ENCODE peak calls at places on chromosomes 4 and X, in eight cellular contexts. G is IMR-90, T is small intestine, V is coronary artery, H is esophagus muscularis mucosa, K is dorsolateral prefrontal cortex, L is uterus, U is lower lobe of right lung. J is an unnamed sample.

GRCh38 chr4:84501721-84502267 is 2.7 kb upstream of the NKX6-1 start:
- DNase-seq in V (no peak), U (no peak), L (no peak), H (no peak), T (no peak), K (no peak), G (no peak), J (no peak)

GRCh38 chr4:75251547-75251946 is 262.7 kb downstream of the RCHY1 start:
- DNase-seq in V (no peak), U (no peak), G (no peak), H (no peak), T (no peak), K (no peak), L (no peak), J (no peak)

GRCh38 chr4:10803944-10804343 is 119.4 kb upstream of the CLNK start:
- DNase-seq in H (no peak), U (no peak), L (no peak), G (no peak), V (no peak), K (no peak), T (peak), J (no peak)

GRCh38 chr4:106255195-106255594 is 60.8 kb downstream of the TBCK start:
- DNase-seq in V (no peak), L (no peak), K (no peak), H (no peak), G (no peak), U (no peak), T (no peak), J (no peak)

GRCh38 chr4:77177196-77177595 is 20.2 kb downstream of the CCNG2 start:
- DNase-seq in G (no peak), L (no peak), T (no peak), K (no peak), U (no peak), V (no peak), H (no peak), J (no peak)

GRCh38 chr4:30744386-30744785 is 24.2 kb downstream of the PCDH7 start:
- DNase-seq in U (no peak), G (no peak), T (no peak), H (no peak), L (no peak), V (no peak), K (no peak), J (no peak)

GRCh38 chr4:48141048-48141447 is 7.0 kb upstream of the TXK start:
- DNase-seq in H (no peak), K (no peak), V (no peak), L (no peak), G (peak), U (no peak), T (peak), J (no peak)

GRCh38 chrX:111375747-111376146 is 36.2 kb downstream of the DCX start:
- DNase-seq in G (no peak), H (no peak), T (no peak), U (no peak), L (no peak), K (no peak), V (no peak), J (no peak)

GRCh38 chrX:131288738-131289511 is at the start of gene IGSF1:
- DNase-seq in U (no peak), T (no peak), H (no peak), G (no peak), L (peak), K (peak), V (no peak), J (no peak)

GRCh38 chr4:80042821-80043220 is 30.2 kb downstream of the ANTXR2 start:
- DNase-seq in T (no peak), V (no peak), L (no peak), G (no peak), U (no peak), H (no peak), K (no peak), J (no peak)

GRCh38 chr4:182089326-182089725 is 153.9 kb upstream of the TENM3 start:
- DNase-seq in H (no peak), G (no peak), U (no peak), K (no peak), T (peak), L (no peak), V (no peak), J (no peak)

GRCh38 chrX:30653415-30654131 is at the start of gene GK:
- DNase-seq in K (peak), G (peak), L (no peak), H (no peak), V (peak), T (peak), U (peak), J (no peak)

GRCh38 chrX:115562492-115562872 is 1.5 kb downstream of the PLS3 start:
- DNase-seq in V (no peak), L (no peak), G (peak), K (no peak), H (no peak), T (no peak), U (no peak), J (no peak)

GRCh38 chrX:9456250-9457074 is 8.4 kb upstream of the TBL1X start:
- DNase-seq in V (no peak), G (no peak), H (no peak), U (no peak), L (no peak), K (no peak), T (no peak), J (no peak)

GRCh38 chr4:48905363-48906015 is 1.1 kb downstream of the OCIAD2 start:
- DNase-seq in H (no peak), G (peak), U (no peak), T (peak), L (no peak), V (no peak), K (no peak), J (no peak)

GRCh38 chr4:54228064-54228527 is 997 bp upstream of the PDGFRA start:
- DNase-seq in H (peak), L (peak), V (peak), K (peak), U (peak), T (no peak), G (peak), J (peak)

GRCh38 chr4:121072836-121073362 is 564 bp upstream of the NDNF start:
- DNase-seq in H (no peak), T (no peak), V (no peak), G (no peak), U (peak), L (no peak), K (no peak), J (no peak)

GRCh38 chrX:54358424-54359211 is 772 bp upstream of the WNK3 start:
- DNase-seq in L (peak), G (peak), U (peak), V (peak), H (no peak), T (no peak), K (peak), J (no peak)

GRCh38 chrX:1099146-1099770 is 113.2 kb downstream of the CRLF2 start:
- DNase-seq in G (no peak), V (peak), K (no peak), L (no peak), H (no peak), U (no peak), T (no peak), J (no peak)

GRCh38 chr4:142098380-142098779 is 462.0 kb downstream of the IL15 start:
- DNase-seq in T (no peak), U (no peak), L (no peak), H (no peak), G (no peak), K (no peak), V (no peak), J (no peak)

GRCh38 chr4:147991543-147992295 is 259.8 kb downstream of the ARHGAP10 start:
- DNase-seq in U (no peak), H (no peak), K (no peak), V (no peak), T (no peak), L (no peak), G (no peak), J (no peak)

GRCh38 chr4:126182801-126183200 is 868.0 kb downstream of the FAT4 start:
- DNase-seq in L (no peak), H (no peak), T (no peak), G (peak), U (no peak), K (no peak), V (no peak), J (no peak)

GRCh38 chrX:20026278-20026677 is 35.4 kb upstream of the BCLAF3 start:
- DNase-seq in U (no peak), L (no peak), K (no peak), T (no peak), V (no peak), G (peak), H (no peak), J (no peak)

GRCh38 chrX:71532078-71532752 is 689 bp upstream of the OGT start:
- DNase-seq in L (peak), G (peak), U (no peak), V (no peak), K (no peak), T (peak), H (no peak), J (no peak)

GRCh38 chr4:128709268-128709667 is 100.2 kb upstream of the JADE1 start:
- DNase-seq in K (no peak), T (no peak), U (no peak), V (no peak), G (no peak), L (no peak), H (no peak), J (no peak)

GRCh38 chrX:72027024-72027913 is 104.4 kb downstream of the RTL5 start:
- DNase-seq in G (no peak), T (no peak), V (peak), H (no peak), L (no peak), K (no peak), U (no peak), J (no peak)

GRCh38 chrX:129510331-129510730 is 13.0 kb downstream of the SMARCA1 start:
- DNase-seq in H (no peak), G (no peak), L (no peak), U (no peak), T (no peak), V (no peak), K (no peak), J (no peak)

GRCh38 chr4:99821918-99822503 is 5.4 kb downstream of the DAPP1 start:
- DNase-seq in U (no peak), H (no peak), T (no peak), K (no peak), G (no peak), V (no peak), L (no peak), J (no peak)

GRCh38 chrX:113947548-113947947 is 636.3 kb upstream of the HTR2C start:
- DNase-seq in H (no peak), K (no peak), T (no peak), G (no peak), L (no peak), U (no peak), V (no peak), J (no peak)

GRCh38 chr4:139704915-139705485 is 39.4 kb downstream of the MGST2 start:
- DNase-seq in U (no peak), G (peak), L (no peak), H (no peak), K (no peak), V (no peak), T (peak), J (no peak)

GRCh38 chrX:47614618-47615017 is 5.0 kb downstream of the SYN1 start:
- DNase-seq in G (no peak), T (no peak), K (no peak), V (no peak), U (no peak), H (no peak), L (no peak), J (no peak)

GRCh38 chrX:140354431-140355120 is 150.3 kb downstream of the SOX3 start:
- DNase-seq in U (no peak), T (no peak), K (no peak), V (no peak), H (no peak), L (no peak), G (no peak), J (no peak)

GRCh38 chr4:1992468-1993168 is 16.2 kb downstream of the NELFA start:
- DNase-seq in U (no peak), G (no peak), K (no peak), H (no peak), L (no peak), V (peak), T (no peak), J (no peak)

GRCh38 chr4:184284336-184284690 is 66.6 kb upstream of the ENPP6 start:
- DNase-seq in K (no peak), L (no peak), T (no peak), H (peak), U (no peak), G (no peak), V (no peak), J (no peak)
- H3K4me3 ChIP-seq in K (peak), L (no peak), T (no peak), H (peak), U (peak), G (no peak), V (no peak), J (no peak)

DNA sequence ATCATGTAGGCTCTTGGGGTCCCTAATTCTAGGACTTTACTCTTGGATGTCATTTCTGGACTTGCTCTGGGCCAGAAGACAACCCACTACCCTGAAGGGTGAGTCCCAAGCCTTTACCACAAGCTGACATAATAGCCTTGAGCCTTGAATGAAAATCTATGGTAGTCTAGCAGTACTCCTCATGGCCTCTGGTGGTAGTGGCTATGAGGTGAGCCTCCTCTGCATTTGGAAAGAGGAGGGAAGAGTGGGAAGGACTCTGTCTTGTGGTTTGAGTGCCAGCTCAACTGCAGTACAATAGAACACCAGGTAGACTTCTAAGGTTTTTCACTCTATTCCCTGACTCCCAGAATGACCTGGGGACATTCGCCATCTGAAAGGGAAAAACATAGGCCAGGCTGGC is 96.5 kb downstream of the DCAF12L1 start:
- DNase-seq in U (no peak), H (no peak), K (no peak), G (no peak), L (no peak), T (no peak), V (no peak), J (no peak)
- H3K27ac ChIP-seq in U (no peak), H (no peak), K (no peak), G (no peak), L (no peak), T (no peak), V (no peak), J (no peak)

DNA sequence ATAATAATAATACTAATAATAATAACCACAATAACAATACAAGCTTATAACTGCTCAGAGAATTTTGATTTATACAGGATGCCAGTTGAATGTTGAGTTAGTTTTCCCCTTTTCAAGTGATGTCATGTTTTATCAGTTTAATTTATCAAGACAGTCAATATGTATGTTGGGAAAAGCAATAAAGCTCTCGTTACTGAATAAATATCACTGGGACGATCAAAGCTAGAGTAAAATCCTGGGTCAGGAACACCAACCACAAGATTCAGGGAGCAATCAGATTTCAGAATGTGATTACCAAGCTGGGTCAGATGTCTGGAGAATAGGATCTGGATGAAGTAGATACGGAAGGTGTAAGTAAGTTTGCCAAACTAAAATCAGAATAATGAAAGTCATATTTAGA is 179.6 kb downstream of the GRID2 start:
- DNase-seq in U (no peak), V (no peak), G (no peak), H (no peak), L (no peak), T (no peak), K (no peak), J (no peak)
- H3K4me3 ChIP-seq in U (no peak), V (no peak), G (no peak), H (no peak), L (no peak), T (no peak), K (no peak), J (no peak)

GRCh38 chr4:20577702-20578101 is 122.6 kb upstream of the PACRGL start:
- DNase-seq in K (no peak), L (no peak), T (no peak), U (no peak), V (no peak), H (no peak), G (no peak), J (no peak)

DNA sequence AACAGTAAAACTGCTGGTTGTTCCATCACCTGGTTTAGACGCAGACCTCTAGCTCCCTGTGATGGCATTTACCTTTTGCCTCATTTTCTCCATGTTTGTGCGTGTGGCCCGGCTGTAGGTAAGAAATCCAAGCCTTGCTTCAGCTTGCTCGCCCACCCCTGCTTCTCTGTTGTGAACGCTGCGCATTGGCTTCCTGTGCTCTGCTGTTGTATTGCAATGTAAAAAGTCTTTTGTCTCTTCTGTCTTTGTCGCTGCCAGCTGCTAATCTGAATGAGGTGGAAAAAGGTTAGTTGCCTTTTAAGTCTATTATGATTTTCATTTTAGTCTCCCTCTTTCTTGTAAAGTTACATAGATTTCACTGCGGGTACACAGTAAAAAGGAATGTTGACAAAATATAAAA is 127.3 kb upstream of the PACRGL start:
- DNase-seq in V (no peak), H (no peak), L (no peak), T (no peak), K (no peak), G (no peak), U (no peak), J (no peak)
- H3K27ac ChIP-seq in V (no peak), H (no peak), L (no peak), T (no peak), K (no peak), G (no peak), U (no peak), J (no peak)

DNA sequence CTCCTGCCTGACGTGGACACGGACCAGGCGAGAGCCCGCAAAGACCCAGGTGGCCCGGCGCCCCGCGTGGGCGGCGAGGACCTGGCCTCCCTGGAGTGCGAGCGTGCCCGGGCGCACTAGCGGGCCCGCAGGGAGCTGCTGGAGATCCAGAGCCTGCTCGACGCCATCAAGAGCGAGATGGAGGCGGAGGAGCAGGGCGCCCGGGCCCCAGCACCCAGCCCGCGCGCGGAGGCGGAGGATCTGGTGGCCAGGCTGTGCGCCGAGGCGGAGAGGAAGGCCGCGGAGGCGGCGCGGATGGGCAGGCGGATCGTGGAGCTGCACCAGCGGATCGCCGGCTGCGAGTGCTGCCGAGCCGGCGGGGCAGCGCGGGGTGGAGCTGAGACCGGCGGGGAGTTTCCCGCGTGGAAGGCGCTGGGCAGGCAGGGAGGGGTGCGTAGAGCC is 18.2 kb downstream of the MRFAP1 start:
- DNase-seq in H (no peak), V (peak), K (peak), G (peak), L (peak), T (peak), U (no peak), J (no peak)
- H3K4me3 ChIP-seq in H (peak), V (peak), K (peak), G (peak), L (peak), T (no peak), U (peak), J (peak)

GRCh38 chr4:23241408-23241807 is 548.7 kb downstream of the GBA3 start:
- DNase-seq in U (no peak), K (no peak), G (no peak), H (no peak), V (no peak), L (no peak), T (no peak), J (no peak)

GRCh38 chr4:23234716-23235115 is 542.0 kb downstream of the GBA3 start:
- DNase-seq in H (no peak), G (no peak), T (no peak), L (no peak), K (no peak), U (no peak), V (no peak), J (no peak)

GRCh38 chr4:23235613-23236390 is 543.1 kb downstream of the GBA3 start:
- DNase-seq in H (no peak), L (no peak), K (no peak), U (no peak), V (no peak), T (no peak), G (no peak), J (no peak)

GRCh38 chr4:23238848-23239247 is 546.1 kb downstream of the GBA3 start:
- DNase-seq in U (no peak), K (no peak), L (no peak), V (no peak), H (no peak), T (no peak), G (no peak), J (no peak)

GRCh38 chr4:23237771-23238170 is 545.0 kb downstream of the GBA3 start:
- DNase-seq in K (no peak), V (no peak), U (no peak), L (no peak), G (no peak), H (no peak), T (no peak), J (no peak)
- H3K27ac ChIP-seq in K (no peak), V (no peak), U (no peak), L (no peak), G (no peak), H (no peak), T (no peak), J (no peak)